ENCODE peak calls at places on chromosome 4, in eight cellular contexts. One of them, this sample, is unnamed.

GRCh38 chr4:55214172-55214571 is 88.8 kb upstream of the KDR start:
- DNase-seq in aorta: no peak
- DNase-seq in KBM-7: peak; percentile 7
- DNase-seq in mesothelial cell of epicardium: no peak
- DNase-seq in CD4-positive, CD25-positive, alpha-beta regulatory T cell: no peak
- DNase-seq in stomach: no peak
- DNase-seq in left ventricle myocardium inferior: no peak
- DNase-seq in MM.1S: no peak
- DNase-seq in this sample: no peak

GRCh38 chr4:87461281-87461700 is 38.9 kb downstream of the NUDT9 start:
- DNase-seq in aorta: no peak
- DNase-seq in mesothelial cell of epicardium: no peak
- DNase-seq in MM.1S: no peak
- DNase-seq in KBM-7: no peak
- DNase-seq in CD4-positive, CD25-positive, alpha-beta regulatory T cell: no peak
- DNase-seq in stomach: no peak
- DNase-seq in left ventricle myocardium inferior: no peak
- DNase-seq in this sample: no peak

GRCh38 chr4:164212714-164213113 is 541.2 kb upstream of the SMIM31 start:
- DNase-seq in left ventricle myocardium inferior: no peak
- DNase-seq in aorta: no peak
- DNase-seq in CD4-positive, CD25-positive, alpha-beta regulatory T cell: no peak
- DNase-seq in stomach: no peak
- DNase-seq in mesothelial cell of epicardium: no peak
- DNase-seq in MM.1S: no peak
- DNase-seq in KBM-7: no peak
- DNase-seq in this sample: no peak

GRCh38 chr4:184444953-184445309 is 29.4 kb downstream of the IRF2 start:
- DNase-seq in MM.1S: no peak
- DNase-seq in KBM-7: no peak
- DNase-seq in CD4-positive, CD25-positive, alpha-beta regulatory T cell: peak; percentile 15
- DNase-seq in aorta: no peak
- DNase-seq in stomach: no peak
- DNase-seq in mesothelial cell of epicardium: no peak
- DNase-seq in left ventricle myocardium inferior: no peak
- DNase-seq in this sample: peak; percentile 55

GRCh38 chr4:78862314-78862737 is 76.9 kb downstream of the PAQR3 start:
- DNase-seq in mesothelial cell of epicardium: no peak
- DNase-seq in KBM-7: no peak
- DNase-seq in left ventricle myocardium inferior: no peak
- DNase-seq in CD4-positive, CD25-positive, alpha-beta regulatory T cell: no peak
- DNase-seq in MM.1S: no peak
- DNase-seq in aorta: no peak
- DNase-seq in stomach: no peak
- DNase-seq in this sample: no peak

GRCh38 chr4:187179086-187180070 is 455.7 kb upstream of the FAT1 start:
- DNase-seq in left ventricle myocardium inferior: no peak
- DNase-seq in stomach: no peak
- DNase-seq in CD4-positive, CD25-positive, alpha-beta regulatory T cell: no peak
- DNase-seq in aorta: no peak
- DNase-seq in MM.1S: no peak
- DNase-seq in KBM-7: no peak
- DNase-seq in mesothelial cell of epicardium: no peak
- DNase-seq in this sample: no peak

GRCh38 chr4:110197421-110198398 is 705 bp downstream of the ELOVL6 start:
- DNase-seq in aorta: peak; percentile 83
- DNase-seq in MM.1S: peak; percentile 56
- DNase-seq in KBM-7: peak; percentile 73
- DNase-seq in stomach: no peak
- DNase-seq in CD4-positive, CD25-positive, alpha-beta regulatory T cell: peak; percentile 30
- DNase-seq in mesothelial cell of epicardium: peak; percentile 50
- DNase-seq in left ventricle myocardium inferior: peak; percentile 25
- DNase-seq in this sample: peak; percentile 70

GRCh38 chr4:906311-907102 is 25.6 kb downstream of the GAK start:
- DNase-seq in CD4-positive, CD25-positive, alpha-beta regulatory T cell: no peak
- DNase-seq in stomach: no peak
- DNase-seq in mesothelial cell of epicardium: no peak
- DNase-seq in KBM-7: no peak
- DNase-seq in aorta: no peak
- DNase-seq in left ventricle myocardium inferior: no peak
- DNase-seq in MM.1S: no peak
- DNase-seq in this sample: no peak

GRCh38 chr4:156137971-156138581 is 184.4 kb upstream of the CTSO start:
- DNase-seq in stomach: no peak
- DNase-seq in aorta: no peak
- DNase-seq in KBM-7: no peak
- DNase-seq in MM.1S: no peak
- DNase-seq in left ventricle myocardium inferior: no peak
- DNase-seq in mesothelial cell of epicardium: no peak
- DNase-seq in CD4-positive, CD25-positive, alpha-beta regulatory T cell: no peak
- DNase-seq in this sample: no peak

GRCh38 chr4:22217480-22217879 is 268.9 kb upstream of the KCNIP4 start:
- DNase-seq in aorta: no peak
- DNase-seq in left ventricle myocardium inferior: no peak
- DNase-seq in KBM-7: no peak
- DNase-seq in MM.1S: no peak
- DNase-seq in CD4-positive, CD25-positive, alpha-beta regulatory T cell: no peak
- DNase-seq in stomach: no peak
- DNase-seq in mesothelial cell of epicardium: no peak
- DNase-seq in this sample: no peak

GRCh38 chr4:102036619-102037376 is 246.3 kb downstream of the BANK1 start:
- DNase-seq in left ventricle myocardium inferior: no peak
- DNase-seq in CD4-positive, CD25-positive, alpha-beta regulatory T cell: no peak
- DNase-seq in mesothelial cell of epicardium: no peak
- DNase-seq in aorta: no peak
- DNase-seq in KBM-7: no peak
- DNase-seq in MM.1S: no peak
- DNase-seq in stomach: no peak
- DNase-seq in this sample: peak; percentile 36

GRCh38 chr4:11929080-11929479 is 500.4 kb upstream of the HS3ST1 start:
- DNase-seq in MM.1S: no peak
- DNase-seq in mesothelial cell of epicardium: no peak
- DNase-seq in KBM-7: no peak
- DNase-seq in aorta: no peak
- DNase-seq in left ventricle myocardium inferior: no peak
- DNase-seq in CD4-positive, CD25-positive, alpha-beta regulatory T cell: no peak
- DNase-seq in stomach: no peak
- DNase-seq in this sample: no peak

GRCh38 chr4:41668024-41668423 is 80.5 kb downstream of the PHOX2B start:
- DNase-seq in stomach: no peak
- DNase-seq in MM.1S: no peak
- DNase-seq in left ventricle myocardium inferior: no peak
- DNase-seq in aorta: no peak
- DNase-seq in CD4-positive, CD25-positive, alpha-beta regulatory T cell: no peak
- DNase-seq in mesothelial cell of epicardium: no peak
- DNase-seq in KBM-7: no peak
- DNase-seq in this sample: no peak

GRCh38 chr4:130233377-130234047 is 1137.6 kb downstream of the C4orf33 start:
- DNase-seq in MM.1S: peak; percentile 86
- DNase-seq in KBM-7: peak; percentile 34
- DNase-seq in mesothelial cell of epicardium: no peak
- DNase-seq in CD4-positive, CD25-positive, alpha-beta regulatory T cell: no peak
- DNase-seq in aorta: no peak
- DNase-seq in stomach: no peak
- DNase-seq in left ventricle myocardium inferior: no peak
- DNase-seq in this sample: peak; percentile 12

GRCh38 chr4:109211671-109212070 is 90.8 kb downstream of the COL25A1 start:
- DNase-seq in aorta: no peak
- DNase-seq in mesothelial cell of epicardium: no peak
- DNase-seq in MM.1S: no peak
- DNase-seq in stomach: no peak
- DNase-seq in left ventricle myocardium inferior: no peak
- DNase-seq in KBM-7: no peak
- DNase-seq in CD4-positive, CD25-positive, alpha-beta regulatory T cell: no peak
- DNase-seq in this sample: no peak

GRCh38 chr4:53321151-53321987 is 44.5 kb downstream of the SCFD2 start:
- DNase-seq in left ventricle myocardium inferior: no peak
- DNase-seq in stomach: no peak
- DNase-seq in mesothelial cell of epicardium: no peak
- DNase-seq in KBM-7: peak; percentile 46
- DNase-seq in CD4-positive, CD25-positive, alpha-beta regulatory T cell: no peak
- DNase-seq in aorta: no peak
- DNase-seq in MM.1S: no peak
- DNase-seq in this sample: no peak

GRCh38 chr4:174214102-174214878 is 69.2 kb downstream of the FBXO8 start:
- DNase-seq in CD4-positive, CD25-positive, alpha-beta regulatory T cell: no peak
- DNase-seq in stomach: no peak
- DNase-seq in left ventricle myocardium inferior: no peak
- DNase-seq in aorta: no peak
- DNase-seq in MM.1S: no peak
- DNase-seq in KBM-7: peak; percentile 57
- DNase-seq in mesothelial cell of epicardium: no peak
- DNase-seq in this sample: no peak

GRCh38 chr4:155787113-155787710 is 28.4 kb downstream of the GUCY1B1 start:
- DNase-seq in stomach: no peak
- DNase-seq in aorta: no peak
- DNase-seq in MM.1S: peak; percentile 80
- DNase-seq in KBM-7: peak; percentile 83
- DNase-seq in left ventricle myocardium inferior: no peak
- DNase-seq in mesothelial cell of epicardium: no peak
- DNase-seq in CD4-positive, CD25-positive, alpha-beta regulatory T cell: peak; percentile 8
- DNase-seq in this sample: peak; percentile 76

GRCh38 chr4:152064282-152064681 is 303.5 kb upstream of the GATB start:
- DNase-seq in stomach: no peak
- DNase-seq in MM.1S: no peak
- DNase-seq in left ventricle myocardium inferior: no peak
- DNase-seq in KBM-7: no peak
- DNase-seq in mesothelial cell of epicardium: no peak
- DNase-seq in aorta: no peak
- DNase-seq in CD4-positive, CD25-positive, alpha-beta regulatory T cell: no peak
- DNase-seq in this sample: no peak

GRCh38 chr4:151736367-151736766 is 24.4 kb downstream of the GATB start:
- DNase-seq in KBM-7: no peak
- DNase-seq in aorta: no peak
- DNase-seq in mesothelial cell of epicardium: no peak
- DNase-seq in left ventricle myocardium inferior: no peak
- DNase-seq in MM.1S: no peak
- DNase-seq in stomach: no peak
- DNase-seq in CD4-positive, CD25-positive, alpha-beta regulatory T cell: no peak
- DNase-seq in this sample: no peak

GRCh38 chr4:88618782-88619485 is 26.7 kb downstream of the HERC3 start:
- DNase-seq in stomach: no peak
- DNase-seq in left ventricle myocardium inferior: no peak
- DNase-seq in aorta: no peak
- DNase-seq in MM.1S: no peak
- DNase-seq in KBM-7: no peak
- DNase-seq in mesothelial cell of epicardium: no peak
- DNase-seq in CD4-positive, CD25-positive, alpha-beta regulatory T cell: no peak
- DNase-seq in this sample: no peak

GRCh38 chr4:154590329-154591006 is at the start of gene FGA:
- DNase-seq in left ventricle myocardium inferior: no peak
- DNase-seq in aorta: no peak
- DNase-seq in KBM-7: no peak
- DNase-seq in CD4-positive, CD25-positive, alpha-beta regulatory T cell: no peak
- DNase-seq in MM.1S: no peak
- DNase-seq in mesothelial cell of epicardium: no peak
- DNase-seq in stomach: no peak
- DNase-seq in this sample: no peak

GRCh38 chr4:14399919-14400706 is 602.2 kb upstream of the CPEB2 start:
- DNase-seq in KBM-7: peak; percentile 70
- DNase-seq in CD4-positive, CD25-positive, alpha-beta regulatory T cell: no peak
- DNase-seq in left ventricle myocardium inferior: no peak
- DNase-seq in stomach: no peak
- DNase-seq in MM.1S: no peak
- DNase-seq in mesothelial cell of epicardium: no peak
- DNase-seq in aorta: no peak
- DNase-seq in this sample: no peak

GRCh38 chr4:78584863-78585576 is 33.5 kb downstream of the ANXA3 start:
- DNase-seq in stomach: peak; percentile 32
- DNase-seq in aorta: no peak
- DNase-seq in left ventricle myocardium inferior: no peak
- DNase-seq in mesothelial cell of epicardium: no peak
- DNase-seq in CD4-positive, CD25-positive, alpha-beta regulatory T cell: no peak
- DNase-seq in KBM-7: no peak
- DNase-seq in MM.1S: no peak
- DNase-seq in this sample: no peak